ENCODE peak calls at places on chromosome 10, in ten cellular contexts. One of them, this sample, is unnamed.

GRCh38 chr10:92970301-92971070 is 90.1 kb upstream of the CYP26C1 start:
- DNase-seq in fibroblast of pulmonary artery: no peak
- DNase-seq in HFF-Myc: no peak
- DNase-seq in suprapubic skin: no peak
- DNase-seq in stimulated activated CD4-positive, alpha-beta T cell treated with anti-CD3 and anti-CD28 coated beads, Interleukin-1b, Interleukin-23, amount 100 ng/mL, for 24 hours: no peak
- DNase-seq in stimulated activated CD8-positive, alpha-beta memory T cell treated with anti-CD3 and anti-CD28 coated beads, Interleukin-15, amount 100 ng/mL, for 1 hour: no peak
- DNase-seq in HCEC 1CT: peak
- DNase-seq in NCI-H510A: no peak
- DNase-seq in AG04450: no peak
- DNase-seq in ACHN: no peak
- DNase-seq in this sample: no peak

GRCh38 chr10:3067045-3067858 is at the start of gene PFKP:
- DNase-seq in fibroblast of pulmonary artery: no peak
- DNase-seq in HFF-Myc: no peak
- DNase-seq in suprapubic skin: no peak
- DNase-seq in stimulated activated CD4-positive, alpha-beta T cell treated with anti-CD3 and anti-CD28 coated beads, Interleukin-1b, Interleukin-23, amount 100 ng/mL, for 24 hours: peak
- DNase-seq in stimulated activated CD8-positive, alpha-beta memory T cell treated with anti-CD3 and anti-CD28 coated beads, Interleukin-15, amount 100 ng/mL, for 1 hour: peak
- DNase-seq in HCEC 1CT: no peak
- DNase-seq in NCI-H510A: no peak
- DNase-seq in AG04450: no peak
- DNase-seq in ACHN: peak
- DNase-seq in this sample: no peak

GRCh38 chr10:129952771-129953489 is 11.1 kb downstream of the EBF3 start:
- DNase-seq in fibroblast of pulmonary artery: peak
- DNase-seq in HFF-Myc: no peak
- DNase-seq in suprapubic skin: peak
- DNase-seq in stimulated activated CD4-positive, alpha-beta T cell treated with anti-CD3 and anti-CD28 coated beads, Interleukin-1b, Interleukin-23, amount 100 ng/mL, for 24 hours: no peak
- DNase-seq in stimulated activated CD8-positive, alpha-beta memory T cell treated with anti-CD3 and anti-CD28 coated beads, Interleukin-15, amount 100 ng/mL, for 1 hour: no peak
- DNase-seq in HCEC 1CT: no peak
- DNase-seq in NCI-H510A: no peak
- DNase-seq in AG04450: no peak
- DNase-seq in ACHN: no peak
- DNase-seq in this sample: no peak

GRCh38 chr10:120387326-120387725 is 69.7 kb upstream of the PLPP4 start:
- DNase-seq in fibroblast of pulmonary artery: no peak
- DNase-seq in HFF-Myc: no peak
- DNase-seq in suprapubic skin: no peak
- DNase-seq in stimulated activated CD4-positive, alpha-beta T cell treated with anti-CD3 and anti-CD28 coated beads, Interleukin-1b, Interleukin-23, amount 100 ng/mL, for 24 hours: no peak
- DNase-seq in stimulated activated CD8-positive, alpha-beta memory T cell treated with anti-CD3 and anti-CD28 coated beads, Interleukin-15, amount 100 ng/mL, for 1 hour: no peak
- DNase-seq in HCEC 1CT: no peak
- DNase-seq in NCI-H510A: no peak
- DNase-seq in AG04450: no peak
- DNase-seq in ACHN: peak
- DNase-seq in this sample: no peak

GRCh38 chr10:69486922-69487730 is 35.9 kb downstream of the TSPAN15 start:
- DNase-seq in fibroblast of pulmonary artery: no peak
- DNase-seq in HFF-Myc: no peak
- DNase-seq in suprapubic skin: no peak
- DNase-seq in stimulated activated CD4-positive, alpha-beta T cell treated with anti-CD3 and anti-CD28 coated beads, Interleukin-1b, Interleukin-23, amount 100 ng/mL, for 24 hours: no peak
- DNase-seq in stimulated activated CD8-positive, alpha-beta memory T cell treated with anti-CD3 and anti-CD28 coated beads, Interleukin-15, amount 100 ng/mL, for 1 hour: no peak
- DNase-seq in HCEC 1CT: no peak
- DNase-seq in NCI-H510A: no peak
- DNase-seq in AG04450: no peak
- DNase-seq in ACHN: peak
- DNase-seq in this sample: no peak

GRCh38 chr10:124565565-124566221 is 104.1 kb downstream of the LHPP start:
- DNase-seq in fibroblast of pulmonary artery: peak
- DNase-seq in HFF-Myc: no peak
- DNase-seq in suprapubic skin: peak
- DNase-seq in stimulated activated CD4-positive, alpha-beta T cell treated with anti-CD3 and anti-CD28 coated beads, Interleukin-1b, Interleukin-23, amount 100 ng/mL, for 24 hours: no peak
- DNase-seq in stimulated activated CD8-positive, alpha-beta memory T cell treated with anti-CD3 and anti-CD28 coated beads, Interleukin-15, amount 100 ng/mL, for 1 hour: no peak
- DNase-seq in HCEC 1CT: no peak
- DNase-seq in NCI-H510A: peak
- DNase-seq in AG04450: no peak
- DNase-seq in ACHN: no peak
- DNase-seq in this sample: peak

GRCh38 chr10:73819513-73820093 is 8.2 kb upstream of the NDST2 start:
- DNase-seq in fibroblast of pulmonary artery: peak
- DNase-seq in HFF-Myc: no peak
- DNase-seq in suprapubic skin: no peak
- DNase-seq in stimulated activated CD4-positive, alpha-beta T cell treated with anti-CD3 and anti-CD28 coated beads, Interleukin-1b, Interleukin-23, amount 100 ng/mL, for 24 hours: no peak
- DNase-seq in stimulated activated CD8-positive, alpha-beta memory T cell treated with anti-CD3 and anti-CD28 coated beads, Interleukin-15, amount 100 ng/mL, for 1 hour: no peak
- DNase-seq in HCEC 1CT: no peak
- DNase-seq in NCI-H510A: no peak
- DNase-seq in AG04450: no peak
- DNase-seq in ACHN: no peak
- DNase-seq in this sample: peak

GRCh38 chr10:119370972-119371703 is 163.8 kb downstream of the GRK5 start:
- DNase-seq in fibroblast of pulmonary artery: peak
- DNase-seq in HFF-Myc: peak
- DNase-seq in suprapubic skin: peak
- DNase-seq in stimulated activated CD4-positive, alpha-beta T cell treated with anti-CD3 and anti-CD28 coated beads, Interleukin-1b, Interleukin-23, amount 100 ng/mL, for 24 hours: no peak
- DNase-seq in stimulated activated CD8-positive, alpha-beta memory T cell treated with anti-CD3 and anti-CD28 coated beads, Interleukin-15, amount 100 ng/mL, for 1 hour: no peak
- DNase-seq in HCEC 1CT: no peak
- DNase-seq in NCI-H510A: no peak
- DNase-seq in AG04450: peak
- DNase-seq in ACHN: no peak
- DNase-seq in this sample: no peak

GRCh38 chr10:126204320-126204719 is 184.0 kb downstream of the ADAM12 start:
- DNase-seq in fibroblast of pulmonary artery: no peak
- DNase-seq in HFF-Myc: no peak
- DNase-seq in suprapubic skin: no peak
- DNase-seq in stimulated activated CD4-positive, alpha-beta T cell treated with anti-CD3 and anti-CD28 coated beads, Interleukin-1b, Interleukin-23, amount 100 ng/mL, for 24 hours: no peak
- DNase-seq in stimulated activated CD8-positive, alpha-beta memory T cell treated with anti-CD3 and anti-CD28 coated beads, Interleukin-15, amount 100 ng/mL, for 1 hour: no peak
- DNase-seq in HCEC 1CT: no peak
- DNase-seq in NCI-H510A: no peak
- DNase-seq in AG04450: no peak
- DNase-seq in ACHN: no peak
- DNase-seq in this sample: no peak

GRCh38 chr10:124896751-124897150 is 45.2 kb upstream of the ZRANB1 start:
- DNase-seq in fibroblast of pulmonary artery: no peak
- DNase-seq in HFF-Myc: no peak
- DNase-seq in suprapubic skin: no peak
- DNase-seq in stimulated activated CD4-positive, alpha-beta T cell treated with anti-CD3 and anti-CD28 coated beads, Interleukin-1b, Interleukin-23, amount 100 ng/mL, for 24 hours: no peak
- DNase-seq in stimulated activated CD8-positive, alpha-beta memory T cell treated with anti-CD3 and anti-CD28 coated beads, Interleukin-15, amount 100 ng/mL, for 1 hour: no peak
- DNase-seq in HCEC 1CT: no peak
- DNase-seq in NCI-H510A: no peak
- DNase-seq in AG04450: no peak
- DNase-seq in ACHN: no peak
- DNase-seq in this sample: no peak

GRCh38 chr10:133251388-133252222 is 13.9 kb downstream of the VENTX start:
- DNase-seq in fibroblast of pulmonary artery: no peak
- DNase-seq in HFF-Myc: no peak
- DNase-seq in suprapubic skin: no peak
- DNase-seq in stimulated activated CD4-positive, alpha-beta T cell treated with anti-CD3 and anti-CD28 coated beads, Interleukin-1b, Interleukin-23, amount 100 ng/mL, for 24 hours: no peak
- DNase-seq in stimulated activated CD8-positive, alpha-beta memory T cell treated with anti-CD3 and anti-CD28 coated beads, Interleukin-15, amount 100 ng/mL, for 1 hour: no peak
- DNase-seq in HCEC 1CT: no peak
- DNase-seq in NCI-H510A: no peak
- DNase-seq in AG04450: no peak
- DNase-seq in ACHN: no peak
- DNase-seq in this sample: no peak

GRCh38 chr10:96714031-96714590 is 6.2 kb downstream of the PIK3AP1 start:
- DNase-seq in fibroblast of pulmonary artery: no peak
- DNase-seq in HFF-Myc: no peak
- DNase-seq in suprapubic skin: no peak
- DNase-seq in stimulated activated CD4-positive, alpha-beta T cell treated with anti-CD3 and anti-CD28 coated beads, Interleukin-1b, Interleukin-23, amount 100 ng/mL, for 24 hours: no peak
- DNase-seq in stimulated activated CD8-positive, alpha-beta memory T cell treated with anti-CD3 and anti-CD28 coated beads, Interleukin-15, amount 100 ng/mL, for 1 hour: no peak
- DNase-seq in HCEC 1CT: peak
- DNase-seq in NCI-H510A: no peak
- DNase-seq in AG04450: no peak
- DNase-seq in ACHN: peak
- DNase-seq in this sample: no peak

GRCh38 chr10:26879744-26880143 is 19.0 kb upstream of the ABI1 start:
- DNase-seq in fibroblast of pulmonary artery: no peak
- DNase-seq in HFF-Myc: no peak
- DNase-seq in suprapubic skin: no peak
- DNase-seq in stimulated activated CD4-positive, alpha-beta T cell treated with anti-CD3 and anti-CD28 coated beads, Interleukin-1b, Interleukin-23, amount 100 ng/mL, for 24 hours: no peak
- DNase-seq in stimulated activated CD8-positive, alpha-beta memory T cell treated with anti-CD3 and anti-CD28 coated beads, Interleukin-15, amount 100 ng/mL, for 1 hour: no peak
- DNase-seq in HCEC 1CT: no peak
- DNase-seq in NCI-H510A: no peak
- DNase-seq in AG04450: no peak
- DNase-seq in ACHN: no peak
- DNase-seq in this sample: no peak

GRCh38 chr10:100646033-100646432 is 99.3 kb upstream of the PAX2 start:
- DNase-seq in fibroblast of pulmonary artery: no peak
- DNase-seq in HFF-Myc: no peak
- DNase-seq in suprapubic skin: no peak
- DNase-seq in stimulated activated CD4-positive, alpha-beta T cell treated with anti-CD3 and anti-CD28 coated beads, Interleukin-1b, Interleukin-23, amount 100 ng/mL, for 24 hours: no peak
- DNase-seq in stimulated activated CD8-positive, alpha-beta memory T cell treated with anti-CD3 and anti-CD28 coated beads, Interleukin-15, amount 100 ng/mL, for 1 hour: no peak
- DNase-seq in HCEC 1CT: no peak
- DNase-seq in NCI-H510A: no peak
- DNase-seq in AG04450: no peak
- DNase-seq in ACHN: no peak
- DNase-seq in this sample: no peak

GRCh38 chr10:454860-455259 is 234.6 kb downstream of the DIP2C start:
- DNase-seq in fibroblast of pulmonary artery: peak
- DNase-seq in HFF-Myc: peak
- DNase-seq in suprapubic skin: no peak
- DNase-seq in stimulated activated CD4-positive, alpha-beta T cell treated with anti-CD3 and anti-CD28 coated beads, Interleukin-1b, Interleukin-23, amount 100 ng/mL, for 24 hours: no peak
- DNase-seq in stimulated activated CD8-positive, alpha-beta memory T cell treated with anti-CD3 and anti-CD28 coated beads, Interleukin-15, amount 100 ng/mL, for 1 hour: no peak
- DNase-seq in HCEC 1CT: peak
- DNase-seq in NCI-H510A: no peak
- DNase-seq in AG04450: peak
- DNase-seq in ACHN: peak
- DNase-seq in this sample: peak

GRCh38 chr10:92891885-92892705 is 43.8 kb downstream of the EXOC6 start:
- DNase-seq in fibroblast of pulmonary artery: peak
- DNase-seq in HFF-Myc: peak
- DNase-seq in suprapubic skin: no peak
- DNase-seq in stimulated activated CD4-positive, alpha-beta T cell treated with anti-CD3 and anti-CD28 coated beads, Interleukin-1b, Interleukin-23, amount 100 ng/mL, for 24 hours: no peak
- DNase-seq in stimulated activated CD8-positive, alpha-beta memory T cell treated with anti-CD3 and anti-CD28 coated beads, Interleukin-15, amount 100 ng/mL, for 1 hour: no peak
- DNase-seq in HCEC 1CT: peak
- DNase-seq in NCI-H510A: no peak
- DNase-seq in AG04450: peak
- DNase-seq in ACHN: peak
- DNase-seq in this sample: peak

GRCh38 chr10:80540644-80541143 is 3.0 kb downstream of the SH2D4B start:
- DNase-seq in fibroblast of pulmonary artery: no peak
- DNase-seq in HFF-Myc: no peak
- DNase-seq in suprapubic skin: peak
- DNase-seq in stimulated activated CD4-positive, alpha-beta T cell treated with anti-CD3 and anti-CD28 coated beads, Interleukin-1b, Interleukin-23, amount 100 ng/mL, for 24 hours: no peak
- DNase-seq in stimulated activated CD8-positive, alpha-beta memory T cell treated with anti-CD3 and anti-CD28 coated beads, Interleukin-15, amount 100 ng/mL, for 1 hour: no peak
- DNase-seq in HCEC 1CT: no peak
- DNase-seq in NCI-H510A: no peak
- DNase-seq in AG04450: no peak
- DNase-seq in ACHN: no peak
- DNase-seq in this sample: no peak

GRCh38 chr10:88991161-88991899 is 732 bp downstream of the FAS start:
- DNase-seq in fibroblast of pulmonary artery: peak
- DNase-seq in HFF-Myc: no peak
- DNase-seq in suprapubic skin: peak
- DNase-seq in stimulated activated CD4-positive, alpha-beta T cell treated with anti-CD3 and anti-CD28 coated beads, Interleukin-1b, Interleukin-23, amount 100 ng/mL, for 24 hours: peak
- DNase-seq in stimulated activated CD8-positive, alpha-beta memory T cell treated with anti-CD3 and anti-CD28 coated beads, Interleukin-15, amount 100 ng/mL, for 1 hour: no peak
- DNase-seq in HCEC 1CT: peak
- DNase-seq in NCI-H510A: peak
- DNase-seq in AG04450: no peak
- DNase-seq in ACHN: peak
- DNase-seq in this sample: peak

GRCh38 chr10:31037749-31038148 is 6.1 kb upstream of the ZNF438 start:
- DNase-seq in fibroblast of pulmonary artery: no peak
- DNase-seq in HFF-Myc: no peak
- DNase-seq in suprapubic skin: no peak
- DNase-seq in stimulated activated CD4-positive, alpha-beta T cell treated with anti-CD3 and anti-CD28 coated beads, Interleukin-1b, Interleukin-23, amount 100 ng/mL, for 24 hours: no peak
- DNase-seq in stimulated activated CD8-positive, alpha-beta memory T cell treated with anti-CD3 and anti-CD28 coated beads, Interleukin-15, amount 100 ng/mL, for 1 hour: no peak
- DNase-seq in HCEC 1CT: no peak
- DNase-seq in NCI-H510A: no peak
- DNase-seq in AG04450: no peak
- DNase-seq in ACHN: no peak
- DNase-seq in this sample: no peak

GRCh38 chr10:3852147-3852904 is 67.3 kb upstream of the KLF6 start:
- DNase-seq in fibroblast of pulmonary artery: peak
- DNase-seq in HFF-Myc: peak
- DNase-seq in suprapubic skin: peak
- DNase-seq in stimulated activated CD4-positive, alpha-beta T cell treated with anti-CD3 and anti-CD28 coated beads, Interleukin-1b, Interleukin-23, amount 100 ng/mL, for 24 hours: no peak
- DNase-seq in stimulated activated CD8-positive, alpha-beta memory T cell treated with anti-CD3 and anti-CD28 coated beads, Interleukin-15, amount 100 ng/mL, for 1 hour: peak
- DNase-seq in HCEC 1CT: peak
- DNase-seq in NCI-H510A: no peak
- DNase-seq in AG04450: peak
- DNase-seq in ACHN: peak
- DNase-seq in this sample: peak

GRCh38 chr10:77428776-77429395 is 208.7 kb downstream of the KCNMA1 start:
- DNase-seq in fibroblast of pulmonary artery: peak
- DNase-seq in HFF-Myc: no peak
- DNase-seq in suprapubic skin: no peak
- DNase-seq in stimulated activated CD4-positive, alpha-beta T cell treated with anti-CD3 and anti-CD28 coated beads, Interleukin-1b, Interleukin-23, amount 100 ng/mL, for 24 hours: no peak
- DNase-seq in stimulated activated CD8-positive, alpha-beta memory T cell treated with anti-CD3 and anti-CD28 coated beads, Interleukin-15, amount 100 ng/mL, for 1 hour: no peak
- DNase-seq in HCEC 1CT: peak
- DNase-seq in NCI-H510A: peak
- DNase-seq in AG04450: peak
- DNase-seq in ACHN: peak
- DNase-seq in this sample: peak

GRCh38 chr10:96588601-96589419 is 2.0 kb upstream of the TM9SF3 start:
- DNase-seq in fibroblast of pulmonary artery: no peak
- DNase-seq in HFF-Myc: no peak
- DNase-seq in suprapubic skin: no peak
- DNase-seq in stimulated activated CD4-positive, alpha-beta T cell treated with anti-CD3 and anti-CD28 coated beads, Interleukin-1b, Interleukin-23, amount 100 ng/mL, for 24 hours: no peak
- DNase-seq in stimulated activated CD8-positive, alpha-beta memory T cell treated with anti-CD3 and anti-CD28 coated beads, Interleukin-15, amount 100 ng/mL, for 1 hour: no peak
- DNase-seq in HCEC 1CT: peak
- DNase-seq in NCI-H510A: no peak
- DNase-seq in AG04450: no peak
- DNase-seq in ACHN: peak
- DNase-seq in this sample: no peak

GRCh38 chr10:96360766-96361165 is 2.0 kb upstream of the OPALIN start:
- DNase-seq in fibroblast of pulmonary artery: no peak
- DNase-seq in HFF-Myc: no peak
- DNase-seq in suprapubic skin: no peak
- DNase-seq in stimulated activated CD4-positive, alpha-beta T cell treated with anti-CD3 and anti-CD28 coated beads, Interleukin-1b, Interleukin-23, amount 100 ng/mL, for 24 hours: no peak
- DNase-seq in stimulated activated CD8-positive, alpha-beta memory T cell treated with anti-CD3 and anti-CD28 coated beads, Interleukin-15, amount 100 ng/mL, for 1 hour: no peak
- DNase-seq in HCEC 1CT: no peak
- DNase-seq in NCI-H510A: no peak
- DNase-seq in AG04450: no peak
- DNase-seq in ACHN: no peak
- DNase-seq in this sample: no peak

This sample was measured in mesendoderm.